ENCODE peak calls at places on chromosomes 7 and 10, in seven cellular contexts. One of them, this sample, is unnamed.

GRCh38 chr7:41824284-41824683 is 121.4 kb upstream of the INHBA start:
- DNase-seq in LoVo: no peak
- DNase-seq in GM12878: no peak
- DNase-seq in kidney tubule cell: peak
- DNase-seq in activated CD4-positive, alpha-beta T cell treated with anti-CD3 and anti-CD28 coated beads, Interleukin-2, amount 10 ng/mL, durations not matched to agents 7 days and 5 days: no peak
- DNase-seq in neural crest cell: no peak
- DNase-seq in pancreas: no peak
- DNase-seq in this sample: peak

GRCh38 chr10:50367732-50368131 is 116.4 kb upstream of the ASAH2 start:
- DNase-seq in LoVo: no peak
- DNase-seq in GM12878: no peak
- DNase-seq in kidney tubule cell: peak
- DNase-seq in activated CD4-positive, alpha-beta T cell treated with anti-CD3 and anti-CD28 coated beads, Interleukin-2, amount 10 ng/mL, durations not matched to agents 7 days and 5 days: no peak
- DNase-seq in neural crest cell: peak
- DNase-seq in pancreas: no peak
- DNase-seq in this sample: no peak

GRCh38 chr7:27199820-27200760 is at the start of gene HOXA13:
- DNase-seq in LoVo: peak
- DNase-seq in GM12878: no peak
- DNase-seq in kidney tubule cell: no peak
- DNase-seq in activated CD4-positive, alpha-beta T cell treated with anti-CD3 and anti-CD28 coated beads, Interleukin-2, amount 10 ng/mL, durations not matched to agents 7 days and 5 days: no peak
- DNase-seq in neural crest cell: no peak
- DNase-seq in pancreas: no peak
- DNase-seq in this sample: no peak

GRCh38 chr7:18975276-18975675 is 142.2 kb downstream of the TWIST1 start:
- DNase-seq in LoVo: no peak
- DNase-seq in GM12878: no peak
- DNase-seq in kidney tubule cell: peak
- DNase-seq in activated CD4-positive, alpha-beta T cell treated with anti-CD3 and anti-CD28 coated beads, Interleukin-2, amount 10 ng/mL, durations not matched to agents 7 days and 5 days: no peak
- DNase-seq in neural crest cell: no peak
- DNase-seq in pancreas: no peak
- DNase-seq in this sample: no peak

GRCh38 chr10:4723860-4724259 is 102.1 kb upstream of the AKR1E2 start:
- DNase-seq in LoVo: no peak
- DNase-seq in GM12878: no peak
- DNase-seq in kidney tubule cell: no peak
- DNase-seq in activated CD4-positive, alpha-beta T cell treated with anti-CD3 and anti-CD28 coated beads, Interleukin-2, amount 10 ng/mL, durations not matched to agents 7 days and 5 days: no peak
- DNase-seq in neural crest cell: no peak
- DNase-seq in pancreas: no peak
- DNase-seq in this sample: no peak

GRCh38 chr7:47496064-47496665 is 85.7 kb downstream of the TNS3 start:
- DNase-seq in LoVo: no peak
- DNase-seq in GM12878: no peak
- DNase-seq in kidney tubule cell: no peak
- DNase-seq in activated CD4-positive, alpha-beta T cell treated with anti-CD3 and anti-CD28 coated beads, Interleukin-2, amount 10 ng/mL, durations not matched to agents 7 days and 5 days: no peak
- DNase-seq in neural crest cell: no peak
- DNase-seq in pancreas: no peak
- DNase-seq in this sample: no peak

GRCh38 chr10:15335500-15335899 is 35.6 kb downstream of the FAM171A1 start:
- DNase-seq in LoVo: no peak
- DNase-seq in GM12878: no peak
- DNase-seq in kidney tubule cell: no peak
- DNase-seq in activated CD4-positive, alpha-beta T cell treated with anti-CD3 and anti-CD28 coated beads, Interleukin-2, amount 10 ng/mL, durations not matched to agents 7 days and 5 days: no peak
- DNase-seq in neural crest cell: no peak
- DNase-seq in pancreas: no peak
- DNase-seq in this sample: no peak

GRCh38 chr7:35430547-35431153 is 176.8 kb upstream of the TBX20 start:
- DNase-seq in LoVo: peak
- DNase-seq in GM12878: no peak
- DNase-seq in kidney tubule cell: peak
- DNase-seq in activated CD4-positive, alpha-beta T cell treated with anti-CD3 and anti-CD28 coated beads, Interleukin-2, amount 10 ng/mL, durations not matched to agents 7 days and 5 days: no peak
- DNase-seq in neural crest cell: no peak
- DNase-seq in pancreas: no peak
- DNase-seq in this sample: no peak

GRCh38 chr10:124293641-124294449 is 124.9 kb downstream of the OAT start:
- DNase-seq in LoVo: no peak
- DNase-seq in GM12878: no peak
- DNase-seq in kidney tubule cell: no peak
- DNase-seq in activated CD4-positive, alpha-beta T cell treated with anti-CD3 and anti-CD28 coated beads, Interleukin-2, amount 10 ng/mL, durations not matched to agents 7 days and 5 days: no peak
- DNase-seq in neural crest cell: no peak
- DNase-seq in pancreas: no peak
- DNase-seq in this sample: no peak

GRCh38 chr7:7595451-7595850 is 28.8 kb downstream of the MIOS start:
- DNase-seq in LoVo: peak
- DNase-seq in GM12878: no peak
- DNase-seq in kidney tubule cell: peak
- DNase-seq in activated CD4-positive, alpha-beta T cell treated with anti-CD3 and anti-CD28 coated beads, Interleukin-2, amount 10 ng/mL, durations not matched to agents 7 days and 5 days: no peak
- DNase-seq in neural crest cell: no peak
- DNase-seq in pancreas: no peak
- DNase-seq in this sample: no peak